ENCODE peak calls at places on chromosomes 11 and 22, in five cellular contexts. W is H9, A is PC-3, X is osteoblast, M is PC-9. G is an unnamed sample.

GRCh38 chr11:10824888-10825287 is 16.2 kb upstream of the EIF4G2 start:
- DNase-seq in W (no peak), A (no peak), X (no peak), M (no peak), G (peak)

GRCh38 chr22:19879248-19879575 is 24.5 kb upstream of the GNB1L start:
- DNase-seq in W (peak), A (no peak), X (no peak), M (no peak), G (no peak)

GRCh38 chr11:65118097-65118837 is 766 bp upstream of the ZNHIT2 start:
- DNase-seq in W (no peak), A (no peak), X (no peak), M (no peak), G (peak)

GRCh38 chr11:111370902-111371578 is 8.0 kb downstream of the POU2AF1 start:
- DNase-seq in W (no peak), A (no peak), X (no peak), M (no peak), G (peak)

GRCh38 chr11:130624946-130625345 is 176.5 kb downstream of the ADAMTS15 start:
- DNase-seq in W (no peak), A (no peak), X (no peak), M (no peak), G (no peak)

GRCh38 chr11:19316434-19316833 is 75.7 kb upstream of the E2F8 start:
- DNase-seq in W (no peak), A (no peak), X (no peak), M (no peak), G (no peak)

GRCh38 chr22:23070418-23071162 is at the start of gene GNAZ:
- DNase-seq in W (peak), A (no peak), X (peak), M (no peak), G (peak)

GRCh38 chr11:79438631-79439429 is 2.0 kb downstream of the TENM4 start:
- DNase-seq in W (peak), A (no peak), X (peak), M (no peak), G (peak)

GRCh38 chr11:36945384-36945783 is 347.3 kb upstream of the RAG2 start:
- DNase-seq in W (no peak), A (peak), X (no peak), M (no peak), G (peak)

GRCh38 chr11:60944504-60945294 is 7.3 kb downstream of the SLC15A3 start:
- DNase-seq in W (no peak), A (no peak), X (no peak), M (no peak), G (no peak)

GRCh38 chr11:73980001-73980960 is 2.4 kb downstream of the UCP2 start:
- DNase-seq in W (peak), A (peak), X (peak), M (peak), G (peak)

GRCh38 chr22:35325209-35325608 is 25.5 kb downstream of the TOM1 start:
- DNase-seq in W (no peak), A (no peak), X (no peak), M (no peak), G (no peak)

GRCh38 chr11:94521684-94522083 is 9.4 kb downstream of the C11orf97 start:
- DNase-seq in W (peak), A (peak), X (no peak), M (no peak), G (peak)

GRCh38 chr11:70434813-70435300 is 36.5 kb downstream of the CTTN start:
- DNase-seq in W (no peak), A (no peak), X (no peak), M (no peak), G (no peak)

GRCh38 chr11:65883786-65884715 is 4.2 kb downstream of the FIBP start:
- DNase-seq in W (no peak), A (no peak), X (peak), M (no peak), G (no peak)

GRCh38 chr22:36756031-36756430 is 19.9 kb downstream of the IFT27 start:
- DNase-seq in W (no peak), A (no peak), X (no peak), M (no peak), G (peak)

GRCh38 chr11:12026331-12027211 is 18.1 kb upstream of the DKK3 start:
- DNase-seq in W (no peak), A (no peak), X (no peak), M (no peak), G (no peak)

GRCh38 chr11:11501546-11502274 is 120.1 kb downstream of the GALNT18 start:
- DNase-seq in W (no peak), A (no peak), X (no peak), M (no peak), G (no peak)

GRCh38 chr11:36532908-36533601 is 23.0 kb upstream of the TRAF6 start:
- DNase-seq in W (no peak), A (no peak), X (no peak), M (no peak), G (no peak)

GRCh38 chr11:10902301-10902700 is 44.4 kb upstream of the ZBED5 start:
- DNase-seq in W (no peak), A (peak), X (no peak), M (no peak), G (no peak)

GRCh38 chr11:124167852-124168251 is 15.3 kb upstream of the OR10D3 start:
- DNase-seq in W (no peak), A (no peak), X (no peak), M (no peak), G (no peak)

GRCh38 chr11:19259487-19260345 is 19.0 kb upstream of the E2F8 start:
- DNase-seq in W (peak), A (peak), X (no peak), M (peak), G (peak)

GRCh38 chr22:39135092-39135896 is 17.2 kb downstream of the CBX7 start:
- DNase-seq in W (peak), A (peak), X (peak), M (peak), G (peak)

GRCh38 chr11:61524963-61525587 is 16.5 kb downstream of the LRRC10B start:
- DNase-seq in W (no peak), A (no peak), X (no peak), M (no peak), G (no peak)

GRCh38 chr22:42711281-42711731 is 9.4 kb downstream of the A4GALT start:
- DNase-seq in W (no peak), A (no peak), X (peak), M (no peak), G (no peak)

GRCh38 chr11:68194675-68195294 is 18.3 kb downstream of the KMT5B start:
- DNase-seq in W (no peak), A (no peak), X (no peak), M (no peak), G (peak)
- H2AFZ ChIP-seq in W (no peak), A (no peak), X (no peak), M (no peak), G (no peak)

DNA sequence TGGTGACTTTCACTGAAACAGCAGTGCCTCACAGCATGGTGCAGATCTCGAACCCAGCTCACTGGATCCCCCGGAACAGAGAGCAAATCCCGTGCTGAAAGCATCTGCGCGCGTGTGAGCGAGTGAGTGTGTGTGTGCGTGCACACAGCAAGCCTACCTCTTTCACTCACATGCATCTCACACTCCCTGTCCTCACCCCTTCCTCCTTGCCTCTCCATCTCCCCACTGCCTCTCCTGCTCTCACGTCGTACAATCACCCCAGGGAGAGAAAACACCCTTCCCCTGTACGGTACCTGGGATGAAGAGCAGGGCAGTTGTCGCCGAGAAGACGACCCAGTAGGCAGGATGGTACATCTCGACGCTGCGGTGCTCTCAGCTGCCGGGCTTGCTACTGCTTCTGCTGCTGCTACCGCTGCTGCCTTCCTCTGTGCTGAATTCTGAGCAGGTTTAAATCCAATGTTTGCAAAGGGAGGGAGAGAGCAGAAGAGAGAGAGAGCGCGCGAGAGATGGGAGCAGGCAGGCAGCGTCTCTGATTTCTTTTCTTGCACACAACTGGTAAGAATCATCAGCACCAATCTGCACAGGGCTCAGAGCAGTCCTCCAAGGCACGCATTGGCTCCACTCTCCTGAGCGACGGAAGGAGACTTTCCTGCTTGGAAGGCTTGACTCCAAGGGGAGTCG is at the start of gene OPCML:
- DNase-seq in W (peak), A (no peak), X (no peak), M (no peak), G (no peak)
- H3K4me2 ChIP-seq in W (peak), A (no peak), X (no peak), M (no peak), G (no peak)

GRCh38 chr22:24806663-24807001 is 621 bp downstream of the SGSM1 start:
- DNase-seq in W (no peak), A (no peak), X (no peak), M (no peak), G (no peak)
- H2AFZ ChIP-seq in W (no peak), A (peak), X (no peak), M (no peak), G (no peak)

GRCh38 chr11:67483498-67483798 is 622 bp downstream of the AIP start:
- DNase-seq in W (no peak), A (no peak), X (no peak), M (no peak), G (no peak)

GRCh38 chr11:67486481-67487195 is 3.8 kb downstream of the AIP start:
- DNase-seq in W (no peak), A (no peak), X (peak), M (no peak), G (no peak)

GRCh38 chr11:67483901-67484665 is 1.3 kb downstream of the AIP start:
- DNase-seq in W (no peak), A (no peak), X (peak), M (no peak), G (peak)

GRCh38 chr11:67482736-67483497 is at the start of gene AIP:
- DNase-seq in W (peak), A (peak), X (peak), M (peak), G (peak)

DNA sequence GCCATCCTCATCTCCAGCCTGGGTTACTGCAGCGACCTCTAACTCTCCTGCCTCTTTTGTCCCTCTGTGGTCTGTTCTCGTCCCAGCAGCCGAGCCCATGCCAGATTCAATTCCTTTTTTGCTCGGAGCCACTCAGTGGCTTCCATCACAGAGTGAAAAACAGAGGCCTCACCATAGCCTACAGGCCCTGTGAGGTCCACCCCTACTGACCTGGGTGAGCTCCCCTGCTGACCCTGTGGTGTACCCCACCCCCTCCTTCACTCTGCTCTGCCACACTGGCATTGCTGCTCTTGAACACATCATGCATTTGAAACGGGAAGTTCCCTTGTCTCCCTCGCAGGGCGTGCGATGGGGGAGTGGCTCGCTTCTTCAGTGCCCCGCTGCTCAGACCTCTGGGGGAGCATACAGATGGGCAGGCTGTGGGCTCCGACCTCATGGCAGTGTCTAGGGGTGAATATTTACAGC is 2.1 kb downstream of the AIP start:
- DNase-seq in W (no peak), A (no peak), X (no peak), M (no peak), G (peak)
- H3K4me2 ChIP-seq in W (no peak), A (peak), X (no peak), M (no peak), G (peak)

DNA sequence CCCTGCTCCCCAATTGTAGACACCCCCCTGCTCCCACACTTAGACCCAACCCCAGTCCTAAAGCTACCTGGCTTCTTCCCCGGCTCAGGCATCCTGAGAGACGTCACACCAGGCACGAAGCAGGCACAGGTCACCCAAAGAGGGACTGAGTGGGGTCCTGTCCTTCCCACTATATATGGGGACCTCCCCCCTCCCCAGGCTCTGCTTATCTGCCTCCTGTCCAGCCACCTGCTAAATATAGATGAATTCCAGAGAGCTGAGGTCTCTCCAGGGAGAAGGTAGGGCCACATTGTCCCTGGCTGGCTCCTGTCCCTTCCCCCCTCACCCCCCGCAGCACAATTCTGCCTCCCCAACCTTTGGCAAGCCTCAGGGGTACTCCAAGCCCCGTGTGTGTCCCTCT is at the start of gene MYBPC3:
- DNase-seq in W (no peak), A (no peak), X (peak), M (no peak), G (no peak)
- H2AFZ ChIP-seq in W (no peak), A (no peak), X (no peak), M (no peak), G (no peak)

G was measured in Karpas-422.